ENCODE peak calls at places on chromosomes 12 and 14, in four cellular contexts. One of them, this sample, is unnamed.

GRCh38 chr12:19994970-19995369 is 373.4 kb upstream of the PDE3A start:
- DNase-seq in aorta: no peak
- DNase-seq in CD8-positive, alpha-beta T cell: no peak
- DNase-seq in transverse colon: no peak
- DNase-seq in this sample: peak

GRCh38 chr12:81123611-81124010 is 45.7 kb downstream of the ACSS3 start:
- DNase-seq in aorta: no peak
- DNase-seq in CD8-positive, alpha-beta T cell: no peak
- DNase-seq in transverse colon: no peak
- DNase-seq in this sample: no peak

GRCh38 chr12:54622463-54623183 is 12.1 kb downstream of the LACRT start:
- DNase-seq in transverse colon: no peak
- DNase-seq in CD8-positive, alpha-beta T cell: no peak
- DNase-seq in aorta: no peak
- DNase-seq in this sample: peak

GRCh38 chr14:104717646-104718045 is 6.4 kb upstream of the ADSS1 start:
- DNase-seq in aorta: no peak
- DNase-seq in transverse colon: no peak
- DNase-seq in CD8-positive, alpha-beta T cell: no peak
- DNase-seq in this sample: no peak

GRCh38 chr14:50344831-50345563 is 32.9 kb downstream of the DMAC2L start:
- DNase-seq in aorta: no peak
- DNase-seq in transverse colon: no peak
- DNase-seq in CD8-positive, alpha-beta T cell: no peak
- DNase-seq in this sample: no peak

GRCh38 chr14:102694530-102695171 is 82.6 kb upstream of the TRAF3 start:
- DNase-seq in transverse colon: peak
- DNase-seq in CD8-positive, alpha-beta T cell: peak
- DNase-seq in aorta: no peak
- DNase-seq in this sample: peak

GRCh38 chr12:64531665-64532334 is 78.5 kb upstream of the RASSF3 start:
- DNase-seq in CD8-positive, alpha-beta T cell: no peak
- DNase-seq in aorta: no peak
- DNase-seq in transverse colon: no peak
- DNase-seq in this sample: no peak

GRCh38 chr12:16399110-16399509 is 51.7 kb downstream of the MGST1 start:
- DNase-seq in CD8-positive, alpha-beta T cell: no peak
- DNase-seq in aorta: no peak
- DNase-seq in transverse colon: no peak
- DNase-seq in this sample: no peak

GRCh38 chr12:92482599-92482998 is 220.2 kb upstream of the PLEKHG7 start:
- DNase-seq in transverse colon: no peak
- DNase-seq in aorta: no peak
- DNase-seq in CD8-positive, alpha-beta T cell: no peak
- DNase-seq in this sample: no peak

GRCh38 chr12:84911331-84912190 is 1.0 kb downstream of the SLC6A15 start:
- DNase-seq in CD8-positive, alpha-beta T cell: no peak
- DNase-seq in aorta: peak
- DNase-seq in transverse colon: peak
- DNase-seq in this sample: peak

GRCh38 chr14:100611811-100612480 is 24.7 kb upstream of the BEGAIN start:
- DNase-seq in CD8-positive, alpha-beta T cell: no peak
- DNase-seq in aorta: no peak
- DNase-seq in transverse colon: peak
- DNase-seq in this sample: no peak

GRCh38 chr14:103688906-103689902 is 26.0 kb downstream of the XRCC3 start:
- DNase-seq in CD8-positive, alpha-beta T cell: no peak
- DNase-seq in aorta: peak
- DNase-seq in transverse colon: peak
- DNase-seq in this sample: peak

GRCh38 chr12:51531982-51532497 is 59.0 kb upstream of the SCN8A start:
- DNase-seq in transverse colon: peak
- DNase-seq in CD8-positive, alpha-beta T cell: peak
- DNase-seq in aorta: no peak
- DNase-seq in this sample: peak

GRCh38 chr12:95185834-95186233 is 31.4 kb downstream of the FGD6 start:
- DNase-seq in CD8-positive, alpha-beta T cell: no peak
- DNase-seq in transverse colon: no peak
- DNase-seq in aorta: no peak
- DNase-seq in this sample: no peak

GRCh38 chr12:55060970-55061543 is 41.3 kb downstream of the NEUROD4 start:
- DNase-seq in CD8-positive, alpha-beta T cell: no peak
- DNase-seq in transverse colon: no peak
- DNase-seq in aorta: no peak
- DNase-seq in this sample: no peak

GRCh38 chr12:123139926-123140674 is 10.8 kb downstream of the PITPNM2 start:
- DNase-seq in aorta: no peak
- DNase-seq in transverse colon: peak
- DNase-seq in CD8-positive, alpha-beta T cell: no peak
- DNase-seq in this sample: peak

GRCh38 chr12:22332191-22332590 is 2.3 kb downstream of the ST8SIA1 start:
- DNase-seq in aorta: no peak
- DNase-seq in transverse colon: no peak
- DNase-seq in CD8-positive, alpha-beta T cell: no peak
- DNase-seq in this sample: no peak

GRCh38 chr14:99568567-99569560 is 35.1 kb downstream of the CCDC85C start:
- DNase-seq in CD8-positive, alpha-beta T cell: no peak
- DNase-seq in transverse colon: no peak
- DNase-seq in aorta: no peak
- DNase-seq in this sample: peak

GRCh38 chr12:67354966-67355365 is 85.8 kb downstream of the CAND1 start:
- DNase-seq in CD8-positive, alpha-beta T cell: no peak
- DNase-seq in transverse colon: no peak
- DNase-seq in aorta: no peak
- DNase-seq in this sample: peak

GRCh38 chr14:89618309-89618708 is 201.3 kb upstream of the FOXN3 start:
- DNase-seq in transverse colon: peak
- DNase-seq in aorta: no peak
- DNase-seq in CD8-positive, alpha-beta T cell: no peak
- DNase-seq in this sample: peak

GRCh38 chr12:94714378-94714777 is 64.0 kb upstream of the TMCC3 start:
- DNase-seq in CD8-positive, alpha-beta T cell: no peak
- DNase-seq in aorta: no peak
- DNase-seq in transverse colon: no peak
- DNase-seq in this sample: peak

GRCh38 chr14:68787235-68787727 is 5.6 kb downstream of the ZFP36L1 start:
- DNase-seq in aorta: no peak
- DNase-seq in CD8-positive, alpha-beta T cell: peak
- DNase-seq in transverse colon: peak
- DNase-seq in this sample: no peak

GRCh38 chr14:90556050-90556477 is 159.2 kb downstream of the CALM1 start:
- DNase-seq in transverse colon: peak
- DNase-seq in CD8-positive, alpha-beta T cell: no peak
- DNase-seq in aorta: peak
- DNase-seq in this sample: no peak

GRCh38 chr12:25648460-25648859 is 95.4 kb upstream of the LMNTD1 start:
- DNase-seq in aorta: no peak
- DNase-seq in CD8-positive, alpha-beta T cell: no peak
- DNase-seq in transverse colon: peak
- DNase-seq in this sample: peak

GRCh38 chr12:72288911-72289310 is 16.7 kb downstream of the TRHDE start:
- DNase-seq in aorta: no peak
- DNase-seq in transverse colon: no peak
- DNase-seq in CD8-positive, alpha-beta T cell: no peak
- DNase-seq in this sample: no peak

GRCh38 chr14:35879654-35880249 is 53.6 kb downstream of the BRMS1L start:
- DNase-seq in transverse colon: no peak
- DNase-seq in aorta: no peak
- DNase-seq in CD8-positive, alpha-beta T cell: no peak
- DNase-seq in this sample: peak

GRCh38 chr14:94058128-94058673 is 22.8 kb downstream of the DDX24 start:
- DNase-seq in aorta: no peak
- DNase-seq in CD8-positive, alpha-beta T cell: no peak
- DNase-seq in transverse colon: no peak
- DNase-seq in this sample: no peak

GRCh38 chr14:81400202-81400678 is at the start of gene STON2:
- DNase-seq in CD8-positive, alpha-beta T cell: no peak
- DNase-seq in transverse colon: peak
- DNase-seq in aorta: no peak
- DNase-seq in this sample: peak
- H3K4me3 ChIP-seq in CD8-positive, alpha-beta T cell: no peak
- H3K4me3 ChIP-seq in transverse colon: no peak
- H3K4me3 ChIP-seq in aorta: no peak
- H3K4me3 ChIP-seq in this sample: no peak

DNA sequence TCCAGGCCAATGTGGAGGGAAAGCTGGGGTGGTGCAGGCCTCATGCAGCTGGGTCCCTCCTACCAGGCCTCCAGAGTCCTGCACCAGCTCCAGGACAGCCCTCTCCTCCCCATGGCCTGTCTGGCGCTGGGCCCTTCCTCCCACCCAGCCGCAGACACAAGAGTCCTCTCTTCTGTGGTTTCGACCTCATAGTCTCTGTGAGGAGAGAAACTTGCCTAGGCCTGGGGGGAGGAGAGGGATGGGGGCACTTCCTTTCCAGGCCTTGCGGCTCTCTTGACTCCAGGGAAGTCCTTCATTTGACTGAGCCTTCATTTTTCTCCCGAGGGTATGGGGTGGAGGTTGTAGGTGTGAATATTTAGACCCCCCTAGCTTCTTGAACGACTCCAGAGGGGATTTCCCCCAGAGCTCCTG is 2.3 kb downstream of the MMP14 start:
- DNase-seq in CD8-positive, alpha-beta T cell: no peak
- DNase-seq in aorta: peak
- DNase-seq in transverse colon: peak
- DNase-seq in this sample: peak
- H3K4me3 ChIP-seq in CD8-positive, alpha-beta T cell: no peak
- H3K4me3 ChIP-seq in aorta: peak
- H3K4me3 ChIP-seq in transverse colon: no peak
- H3K4me3 ChIP-seq in this sample: peak

GRCh38 chr12:46261658-46262057 is 7.2 kb downstream of the SLC38A1 start:
- DNase-seq in transverse colon: no peak
- DNase-seq in aorta: no peak
- DNase-seq in CD8-positive, alpha-beta T cell: no peak
- DNase-seq in this sample: peak
- H3K4me3 ChIP-seq in transverse colon: no peak
- H3K4me3 ChIP-seq in aorta: no peak
- H3K4me3 ChIP-seq in CD8-positive, alpha-beta T cell: no peak
- H3K4me3 ChIP-seq in this sample: no peak

DNA sequence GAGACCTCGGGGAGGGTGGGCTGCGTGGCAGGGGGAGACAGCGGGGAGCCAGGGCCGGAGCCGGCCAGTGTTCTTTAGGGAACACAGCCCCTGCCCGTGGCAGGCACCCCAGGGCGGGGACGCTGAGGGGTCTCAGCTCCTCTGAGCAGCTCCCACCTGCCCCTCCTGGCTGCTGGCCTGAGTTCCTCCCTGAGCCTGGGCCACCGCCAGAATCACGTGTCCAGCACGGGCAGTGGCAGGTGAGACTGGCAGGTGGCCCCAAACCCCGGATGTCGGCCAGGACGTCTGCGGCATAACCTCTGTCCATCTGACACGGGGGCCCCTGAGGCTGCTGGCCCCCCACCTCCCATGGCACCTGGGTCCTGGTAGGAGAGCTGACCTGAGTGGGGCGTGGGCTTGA is 25.1 kb downstream of the NOC4L start:
- DNase-seq in transverse colon: no peak
- DNase-seq in CD8-positive, alpha-beta T cell: no peak
- DNase-seq in aorta: no peak
- DNase-seq in this sample: no peak
- H3K4me3 ChIP-seq in transverse colon: no peak
- H3K4me3 ChIP-seq in CD8-positive, alpha-beta T cell: no peak
- H3K4me3 ChIP-seq in aorta: no peak
- H3K4me3 ChIP-seq in this sample: no peak

DNA sequence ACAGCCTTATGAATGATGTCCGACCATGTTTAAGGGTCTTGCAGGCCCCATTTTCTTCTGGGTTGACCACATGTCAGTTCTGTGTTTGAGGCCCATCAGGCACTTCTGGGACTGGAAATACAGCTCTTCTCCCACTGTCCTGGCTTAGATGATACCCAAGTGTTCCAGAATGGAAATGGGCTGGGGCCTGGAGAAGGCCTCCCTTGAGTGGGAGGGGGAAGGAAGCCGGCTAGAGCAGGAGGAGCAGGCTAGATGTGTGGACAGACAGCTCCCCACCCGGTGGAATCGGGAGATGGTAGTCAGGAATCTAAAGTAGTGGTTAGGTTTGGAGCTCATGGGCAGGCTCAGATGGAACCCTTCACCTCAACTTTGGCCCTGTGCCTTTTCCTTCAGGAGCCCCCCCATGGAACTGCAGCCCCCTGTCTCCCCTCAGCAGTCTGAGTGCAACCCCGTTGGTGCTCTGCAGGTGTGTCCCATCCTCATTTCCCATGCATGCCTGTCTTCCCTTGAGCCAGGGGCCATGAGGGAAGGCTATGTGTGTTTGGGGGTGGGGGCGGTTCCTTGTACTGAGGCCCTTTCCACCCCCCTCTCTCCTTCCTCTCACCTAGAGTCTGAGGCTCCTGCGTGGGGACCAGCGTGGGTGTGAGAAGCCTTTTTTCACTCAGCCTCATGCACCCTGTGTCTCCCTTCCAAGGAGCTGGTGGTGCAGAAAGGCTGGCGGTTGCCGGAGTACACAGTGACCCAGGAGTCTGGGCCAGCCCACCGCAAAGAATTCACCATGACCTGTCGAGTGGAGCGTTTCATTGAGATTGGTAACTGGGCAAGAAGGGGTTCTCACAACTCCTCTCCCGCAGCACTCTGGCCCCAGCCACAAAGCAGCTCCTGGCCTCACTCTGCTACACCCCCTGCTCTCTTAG is 3.0 kb downstream of the NPFF start:
- DNase-seq in aorta: peak
- DNase-seq in CD8-positive, alpha-beta T cell: no peak
- DNase-seq in transverse colon: no peak
- DNase-seq in this sample: no peak
- H3K4me3 ChIP-seq in aorta: no peak
- H3K4me3 ChIP-seq in CD8-positive, alpha-beta T cell: no peak
- H3K4me3 ChIP-seq in transverse colon: no peak
- H3K4me3 ChIP-seq in this sample: no peak

GRCh38 chr14:23577004-23577681 is 1.4 kb downstream of the JPH4 start:
- DNase-seq in CD8-positive, alpha-beta T cell: no peak
- DNase-seq in transverse colon: no peak
- DNase-seq in aorta: no peak
- DNase-seq in this sample: no peak
- H3K4me3 ChIP-seq in CD8-positive, alpha-beta T cell: peak
- H3K4me3 ChIP-seq in transverse colon: no peak
- H3K4me3 ChIP-seq in aorta: no peak
- H3K4me3 ChIP-seq in this sample: no peak